ENCODE peak calls at places on chromosomes 5 and 9, in seven cellular contexts. V is fibroblast of villous mesenchyme; D is right atrium auricular region; L is breast epithelium; P is WERI-Rb-1; A is mucosa of descending colon; R is effector memory CD4-positive, alpha-beta T cell. F is an unnamed sample.

GRCh38 chr9:23537192-23538059 is 288.6 kb downstream of the ELAVL2 start:
- DNase-seq in A (no peak), L (no peak), D (no peak), R (no peak), P (peak; percentile 30), V (no peak), F (no peak)

GRCh38 chr5:156838966-156839365 is 11.1 kb upstream of the PPP1R2B start:
- DNase-seq in D (no peak), A (no peak), P (no peak), V (no peak), L (no peak), R (no peak), F (no peak)

GRCh38 chr9:92576175-92576574 is 40.4 kb upstream of the ECM2 start:
- DNase-seq in V (peak; percentile 71), L (no peak), R (no peak), P (no peak), D (no peak), A (no peak), F (no peak)

GRCh38 chr5:124527220-124527991 is 219.0 kb downstream of the ZNF608 start:
- DNase-seq in P (no peak), V (peak; percentile 78), R (no peak), A (no peak), D (no peak), L (no peak), F (no peak)

GRCh38 chr9:34551751-34552605 is 29.2 kb upstream of the ENHO start:
- DNase-seq in P (no peak), L (no peak), R (no peak), D (peak; percentile 50), A (peak; percentile 27), V (no peak), F (no peak)

GRCh38 chr5:57735754-57736153 is 253.1 kb upstream of the ACTBL2 start:
- DNase-seq in D (no peak), L (no peak), A (no peak), R (no peak), V (peak; percentile 79), P (no peak), F (no peak)

GRCh38 chr5:180172447-180173197 is 36.4 kb downstream of the RASGEF1C start:
- DNase-seq in D (no peak), A (no peak), V (peak; percentile 8), R (no peak), L (no peak), P (no peak), F (no peak)

GRCh38 chr5:117682416-117682815 is 1107.8 kb upstream of the SEMA6A start:
- DNase-seq in A (no peak), L (no peak), V (no peak), R (no peak), D (no peak), P (no peak), F (no peak)

GRCh38 chr9:37707748-37708147 is 45.9 kb upstream of the TRMT10B start:
- DNase-seq in L (no peak), A (no peak), V (no peak), D (no peak), R (no peak), P (no peak), F (no peak)

GRCh38 chr5:54693936-54694510 is 176.5 kb downstream of the SNX18 start:
- DNase-seq in R (no peak), P (no peak), D (no peak), L (no peak), A (no peak), V (no peak), F (no peak)

GRCh38 chr5:168552146-168552545 is 23.0 kb downstream of the FBLL1 start:
- DNase-seq in P (no peak), A (no peak), V (peak; percentile 82), R (no peak), D (no peak), L (no peak), F (no peak)

GRCh38 chr9:1048853-1049252 is 1.3 kb upstream of the DMRT2 start:
- DNase-seq in R (no peak), L (no peak), D (no peak), P (no peak), V (no peak), A (no peak), F (no peak)

GRCh38 chr9:1044643-1045042 is 5.5 kb upstream of the DMRT2 start:
- DNase-seq in V (no peak), L (no peak), D (no peak), P (no peak), A (no peak), R (no peak), F (no peak)

GRCh38 chr9:1049641-1050040 is 516 bp upstream of the DMRT2 start:
- DNase-seq in R (no peak), A (peak; percentile 69), V (no peak), P (no peak), L (no peak), D (no peak), F (no peak)

GRCh38 chr9:1047605-1048235 is 2.4 kb upstream of the DMRT2 start:
- DNase-seq in D (no peak), R (no peak), P (no peak), V (no peak), L (no peak), A (peak; percentile 70), F (no peak)

DNA sequence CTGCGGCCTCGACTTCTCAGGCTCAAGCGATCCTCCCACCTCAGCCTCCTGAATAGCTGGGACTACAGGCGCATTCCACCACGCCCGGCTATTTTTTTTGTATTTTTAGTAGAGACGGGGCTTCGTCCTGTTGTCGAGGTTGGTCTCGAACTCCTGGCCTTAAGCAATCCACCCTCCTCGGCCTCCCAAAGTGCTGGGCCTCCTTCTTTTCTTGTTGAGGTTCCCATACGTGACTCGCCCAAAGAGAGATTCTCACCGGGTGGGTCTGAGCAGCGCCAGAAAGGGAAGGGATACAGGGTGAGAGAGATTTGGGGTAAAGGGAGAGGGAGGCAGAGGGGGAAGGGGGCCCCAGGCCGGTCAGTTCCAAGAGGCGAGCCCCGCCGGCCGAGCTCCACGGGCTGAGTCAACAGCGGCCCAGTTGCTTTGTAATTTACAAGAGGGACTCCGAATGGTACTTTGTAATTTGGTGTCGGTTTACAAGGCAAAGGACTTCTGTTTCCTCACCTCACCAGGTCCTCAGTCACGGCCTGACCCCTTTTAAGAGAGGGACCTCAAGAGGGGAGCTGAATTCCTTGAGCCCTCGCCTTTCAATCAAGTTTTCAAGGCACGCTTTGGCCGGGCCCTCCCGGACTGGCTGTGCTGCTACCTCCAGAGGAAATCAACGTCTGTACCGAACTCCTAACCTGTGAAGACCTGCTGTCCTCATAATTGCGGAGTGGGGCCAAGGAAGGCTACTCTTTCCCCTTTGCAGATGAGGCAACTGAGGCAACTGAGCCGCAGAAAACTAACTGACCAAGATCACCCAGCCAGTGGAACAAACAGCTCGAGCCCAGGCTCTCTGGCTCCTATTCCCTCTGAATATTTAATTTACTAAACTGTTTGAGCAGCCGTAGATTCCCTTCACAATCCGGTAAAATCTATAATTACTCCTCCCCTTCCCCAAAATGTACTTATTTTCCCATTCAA is 3.2 kb upstream of the DMRT2 start:
- DNase-seq in V (no peak), L (no peak), R (no peak), A (no peak), P (no peak), D (no peak), F (no peak)
- H3K4me3 ChIP-seq in V (no peak overlapping the region), L (peak overlapping the region; percentile 69), R (no peak overlapping the region), A (no peak overlapping the region), P (no peak overlapping the region), D (no peak overlapping the region), F (no peak overlapping the region)

GRCh38 chr9:87387351-87388055 is 110.2 kb upstream of the DAPK1 start:
- DNase-seq in A (no peak), L (no peak), P (no peak), V (no peak), D (no peak), R (no peak), F (no peak)

GRCh38 chr9:87390361-87390760 is 107.3 kb upstream of the DAPK1 start:
- DNase-seq in V (no peak), P (no peak), L (no peak), R (no peak), D (no peak), A (no peak), F (no peak)

GRCh38 chr9:87392091-87392490 is 105.6 kb upstream of the DAPK1 start:
- DNase-seq in A (no peak), V (no peak), R (no peak), P (no peak), D (no peak), L (no peak), F (no peak)

GRCh38 chr9:87386490-87386889 is 111.2 kb upstream of the DAPK1 start:
- DNase-seq in D (no peak), P (no peak), V (no peak), R (no peak), A (no peak), L (no peak), F (no peak)

DNA sequence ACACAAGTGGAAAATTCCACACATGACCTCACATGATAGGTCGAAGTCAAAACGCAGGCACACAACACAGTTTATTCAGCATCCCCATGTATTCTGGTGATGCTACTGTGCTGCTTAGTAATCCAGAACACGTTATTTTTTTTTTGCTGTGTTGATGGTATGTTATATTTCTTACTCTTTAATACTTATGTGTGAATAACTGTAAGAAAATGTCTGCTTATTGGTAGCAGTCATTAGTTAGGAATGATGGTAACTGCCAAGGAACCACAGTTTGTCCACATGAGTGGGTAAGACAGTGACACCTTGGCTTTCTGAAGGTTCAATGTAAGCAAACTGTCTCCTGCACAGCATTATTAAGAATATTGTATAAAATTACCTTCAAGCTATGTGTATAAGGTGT is 107.7 kb upstream of the DAPK1 start:
- DNase-seq in V (no peak), R (no peak), L (no peak), D (no peak), P (no peak), A (no peak), F (no peak)
- H3K4me3 ChIP-seq in V (no peak overlapping the region), R (no peak overlapping the region), L (no peak overlapping the region), D (no peak overlapping the region), P (no peak overlapping the region), A (no peak overlapping the region), F (no peak overlapping the region)

GRCh38 chr9:107480386-107480789 is 9.2 kb downstream of the KLF4 start:
- DNase-seq in P (no peak), R (no peak), D (peak; percentile 71), V (peak; percentile 93), A (peak; percentile 65), L (no peak), F (no peak)
- H3K4me3 ChIP-seq in P (no peak overlapping the region), R (no peak overlapping the region), D (no peak overlapping the region), V (peak overlapping the region; percentile 35), A (no peak overlapping the region), L (no peak overlapping the region), F (no peak overlapping the region)

GRCh38 chr5:2602451-2603045 is 148.9 kb downstream of the IRX2 start:
- DNase-seq in A (no peak), D (peak; percentile 11), V (no peak), R (no peak), L (no peak), P (no peak), F (no peak)

GRCh38 chr5:2603176-2603575 is 148.3 kb downstream of the IRX2 start:
- DNase-seq in A (no peak), P (no peak), V (no peak), L (no peak), D (peak; percentile 28), R (no peak), F (no peak)

GRCh38 chr5:2594701-2595100 is 156.8 kb downstream of the IRX2 start:
- DNase-seq in L (no peak), D (no peak), P (no peak), A (no peak), R (no peak), V (no peak), F (no peak)

DNA sequence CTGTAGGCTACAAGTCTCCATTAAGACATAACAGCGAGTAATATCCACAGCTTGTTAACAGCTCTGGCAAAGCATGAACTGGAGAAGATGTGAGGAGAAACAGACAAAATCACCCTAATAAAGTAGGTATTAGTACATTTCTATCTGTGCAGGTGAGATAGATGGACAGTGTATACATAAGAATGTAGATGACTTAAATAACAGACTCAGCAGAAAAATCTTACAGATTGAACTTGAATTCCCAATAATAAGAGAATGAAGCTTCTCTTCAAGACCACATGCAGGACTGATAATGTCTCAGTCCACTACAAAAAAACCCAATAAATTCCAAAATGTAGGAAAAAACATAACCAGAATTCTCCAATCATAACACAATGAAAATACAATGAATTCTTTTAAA is 153.0 kb downstream of the IRX2 start:
- DNase-seq in P (no peak), D (no peak), V (no peak), L (no peak), A (no peak), R (no peak), F (no peak)
- H3K4me3 ChIP-seq in P (no peak overlapping the region), D (no peak overlapping the region), V (no peak overlapping the region), L (no peak overlapping the region), A (no peak overlapping the region), R (no peak overlapping the region), F (no peak overlapping the region)